ENCODE peak calls at places on chromosomes 12 and 14, in five cellular contexts. D, L, Q, F and W are unnamed samples.

GRCh38 chr14:91228112-91229004 is 16.1 kb downstream of the GPR68 start:
- DNase-seq in D (peak; percentile 25), L (peak; percentile 48), Q (peak; percentile 74), F (no peak), W (no peak)

GRCh38 chr12:49959570-49960473 is 1.9 kb upstream of the AQP5 start:
- DNase-seq in D (no peak), L (no peak), Q (peak; percentile 59), F (no peak), W (no peak)

GRCh38 chr12:52394836-52395405 is 9.5 kb upstream of the KRT84 start:
- DNase-seq in D (no peak), L (peak; percentile 10), Q (no peak), F (no peak), W (no peak)

GRCh38 chr14:90585106-90585505 is 188.3 kb downstream of the CALM1 start:
- DNase-seq in D (no peak), L (no peak), Q (no peak), F (no peak), W (no peak)

GRCh38 chr12:124125472-124125871 is 152.5 kb downstream of the ZNF664 start:
- DNase-seq in D (no peak), L (no peak), Q (peak; percentile 23), F (no peak), W (no peak)

GRCh38 chr12:121894633-121895032 is 6.0 kb downstream of the PSMD9 start:
- DNase-seq in D (no peak), L (no peak), Q (no peak), F (no peak), W (no peak)

GRCh38 chr12:81450920-81451739 is 308.0 kb downstream of the PPFIA2 start:
- DNase-seq in D (peak; percentile 72), L (no peak), Q (peak; percentile 38), F (peak; percentile 18), W (peak; percentile 14)

GRCh38 chr12:95637471-95638155 is 86.3 kb upstream of the USP44 start:
- DNase-seq in D (peak; percentile 80), L (no peak), Q (no peak), F (no peak), W (peak; percentile 100)

GRCh38 chr14:84566109-84566508 is 963.8 kb upstream of the FLRT2 start:
- DNase-seq in D (no peak), L (no peak), Q (no peak), F (no peak), W (no peak)

GRCh38 chr14:68786491-68787234 is 6.2 kb downstream of the ZFP36L1 start:
- DNase-seq in D (no peak), L (no peak), Q (no peak), F (no peak), W (no peak)

GRCh38 chr12:54443446-54443845 is 24.4 kb upstream of the ITGA5 start:
- DNase-seq in D (no peak), L (no peak), Q (no peak), F (no peak), W (no peak)

GRCh38 chr14:44963775-44964380 is 1.9 kb downstream of the TOGARAM1 start:
- DNase-seq in D (no peak), L (no peak), Q (no peak), F (no peak), W (no peak)

GRCh38 chr12:48775991-48776649 is 12.8 kb downstream of the ADCY6 start:
- DNase-seq in D (no peak), L (no peak), Q (no peak), F (no peak), W (no peak)

GRCh38 chr12:96211989-96212388 is 17.8 kb downstream of the ELK3 start:
- DNase-seq in D (no peak), L (no peak), Q (no peak), F (no peak), W (no peak)

GRCh38 chr14:85191986-85192385 is 338.0 kb upstream of the FLRT2 start:
- DNase-seq in D (no peak), L (no peak), Q (no peak), F (no peak), W (no peak)